ENCODE peak calls at places on chromosome 17, in ten cellular contexts. One of them, this sample, is unnamed.

GRCh38 chr17:1005361-1005946 is 8.5 kb downstream of the TIMM22 start:
- DNase-seq in NCI-H1436: peak; percentile 27
- DNase-seq in RCC 7860: no peak
- DNase-seq in A549: no peak
- DNase-seq in H7: peak; percentile 55
- DNase-seq in lower lobe of right lung: no peak
- DNase-seq in stimulated activated CD4-positive, alpha-beta T cell treated with anti-CD3 and anti-CD28 coated beads, Interleukin-4, amount 100 ng/mL, for 4 hours: no peak
- DNase-seq in osteoblast: peak; percentile 97
- DNase-seq in NCI-H146: no peak
- DNase-seq in COR-L47: peak; percentile 45
- DNase-seq in this sample: peak; percentile 12

GRCh38 chr17:4220655-4221054 is 43.1 kb downstream of the ANKFY1 start:
- DNase-seq in NCI-H1436: no peak
- DNase-seq in RCC 7860: no peak
- DNase-seq in A549: no peak
- DNase-seq in H7: no peak
- DNase-seq in lower lobe of right lung: no peak
- DNase-seq in stimulated activated CD4-positive, alpha-beta T cell treated with anti-CD3 and anti-CD28 coated beads, Interleukin-4, amount 100 ng/mL, for 4 hours: no peak
- DNase-seq in osteoblast: peak; percentile 97
- DNase-seq in NCI-H146: no peak
- DNase-seq in COR-L47: no peak
- DNase-seq in this sample: no peak

GRCh38 chr17:4130715-4131114 is 12.1 kb downstream of the ZZEF1 start:
- DNase-seq in NCI-H1436: no peak
- DNase-seq in RCC 7860: no peak
- DNase-seq in A549: no peak
- DNase-seq in H7: no peak
- DNase-seq in lower lobe of right lung: no peak
- DNase-seq in stimulated activated CD4-positive, alpha-beta T cell treated with anti-CD3 and anti-CD28 coated beads, Interleukin-4, amount 100 ng/mL, for 4 hours: no peak
- DNase-seq in osteoblast: no peak
- DNase-seq in NCI-H146: no peak
- DNase-seq in COR-L47: no peak
- DNase-seq in this sample: no peak

GRCh38 chr17:78360371-78361226 is 722 bp upstream of the SOCS3 start:
- DNase-seq in NCI-H1436: peak; percentile 90
- DNase-seq in RCC 7860: peak; percentile 75
- DNase-seq in A549: peak; percentile 92
- DNase-seq in H7: peak; percentile 98
- DNase-seq in lower lobe of right lung: peak; percentile 97
- DNase-seq in stimulated activated CD4-positive, alpha-beta T cell treated with anti-CD3 and anti-CD28 coated beads, Interleukin-4, amount 100 ng/mL, for 4 hours: peak; percentile 83
- DNase-seq in osteoblast: peak; percentile 99
- DNase-seq in NCI-H146: peak; percentile 88
- DNase-seq in COR-L47: peak; percentile 84
- DNase-seq in this sample: peak; percentile 97

GRCh38 chr17:47868134-47868533 is 17.2 kb upstream of the SP6 start:
- DNase-seq in NCI-H1436: no peak
- DNase-seq in RCC 7860: no peak
- DNase-seq in A549: no peak
- DNase-seq in H7: no peak
- DNase-seq in lower lobe of right lung: no peak
- DNase-seq in stimulated activated CD4-positive, alpha-beta T cell treated with anti-CD3 and anti-CD28 coated beads, Interleukin-4, amount 100 ng/mL, for 4 hours: no peak
- DNase-seq in osteoblast: no peak
- DNase-seq in NCI-H146: no peak
- DNase-seq in COR-L47: no peak
- DNase-seq in this sample: no peak

GRCh38 chr17:64009571-64010402 is 10.6 kb downstream of the ICAM2 start:
- DNase-seq in NCI-H1436: no peak
- DNase-seq in RCC 7860: no peak
- DNase-seq in A549: no peak
- DNase-seq in H7: no peak
- DNase-seq in lower lobe of right lung: no peak
- DNase-seq in stimulated activated CD4-positive, alpha-beta T cell treated with anti-CD3 and anti-CD28 coated beads, Interleukin-4, amount 100 ng/mL, for 4 hours: no peak
- DNase-seq in osteoblast: no peak
- DNase-seq in NCI-H146: peak; percentile 27
- DNase-seq in COR-L47: no peak
- DNase-seq in this sample: no peak

GRCh38 chr17:18955009-18955408 is 3.0 kb downstream of the SLC5A10 start:
- DNase-seq in NCI-H1436: no peak
- DNase-seq in RCC 7860: no peak
- DNase-seq in A549: no peak
- DNase-seq in H7: peak; percentile 21
- DNase-seq in lower lobe of right lung: no peak
- DNase-seq in stimulated activated CD4-positive, alpha-beta T cell treated with anti-CD3 and anti-CD28 coated beads, Interleukin-4, amount 100 ng/mL, for 4 hours: no peak
- DNase-seq in osteoblast: peak; percentile 73
- DNase-seq in NCI-H146: no peak
- DNase-seq in COR-L47: no peak
- DNase-seq in this sample: no peak

GRCh38 chr17:17018021-17018441 is 24.2 kb upstream of the MPRIP start:
- DNase-seq in NCI-H1436: no peak
- DNase-seq in RCC 7860: no peak
- DNase-seq in A549: no peak
- DNase-seq in H7: no peak
- DNase-seq in lower lobe of right lung: no peak
- DNase-seq in stimulated activated CD4-positive, alpha-beta T cell treated with anti-CD3 and anti-CD28 coated beads, Interleukin-4, amount 100 ng/mL, for 4 hours: no peak
- DNase-seq in osteoblast: peak; percentile 89
- DNase-seq in NCI-H146: no peak
- DNase-seq in COR-L47: no peak
- DNase-seq in this sample: peak; percentile 56

GRCh38 chr17:62064029-62064790 is 868 bp downstream of the MED13 start:
- DNase-seq in NCI-H1436: no peak
- DNase-seq in RCC 7860: peak; percentile 14
- DNase-seq in A549: no peak
- DNase-seq in H7: no peak
- DNase-seq in lower lobe of right lung: no peak
- DNase-seq in stimulated activated CD4-positive, alpha-beta T cell treated with anti-CD3 and anti-CD28 coated beads, Interleukin-4, amount 100 ng/mL, for 4 hours: no peak
- DNase-seq in osteoblast: peak; percentile 74
- DNase-seq in NCI-H146: no peak
- DNase-seq in COR-L47: no peak
- DNase-seq in this sample: peak; percentile 31

GRCh38 chr17:36148559-36149295 is 27.7 kb downstream of the TBC1D3B start:
- DNase-seq in NCI-H1436: peak; percentile 57
- DNase-seq in RCC 7860: peak; percentile 27
- DNase-seq in A549: peak; percentile 57
- DNase-seq in H7: peak; percentile 80
- DNase-seq in lower lobe of right lung: peak; percentile 73
- DNase-seq in stimulated activated CD4-positive, alpha-beta T cell treated with anti-CD3 and anti-CD28 coated beads, Interleukin-4, amount 100 ng/mL, for 4 hours: peak; percentile 42
- DNase-seq in osteoblast: peak; percentile 75
- DNase-seq in NCI-H146: peak; percentile 2
- DNase-seq in COR-L47: peak; percentile 24
- DNase-seq in this sample: peak; percentile 73

This sample was measured in DMS53.